ENCODE peak calls at places on chromosome 11, in seven cellular contexts. K, M, G, S, C, J and X are unnamed samples.

GRCh38 chr11:121437018-121437685 is 15.0 kb upstream of the SORL1 start:
- DNase-seq in J (peak), M (no peak), S (no peak), K (no peak), G (no peak), C (no peak), X (no peak)

GRCh38 chr11:76698321-76699043 is 27.9 kb upstream of the LRRC32 start:
- DNase-seq in J (no peak), G (no peak), S (no peak), M (no peak), K (no peak), C (no peak), X (no peak)

GRCh38 chr11:120337133-120337895 is 1.1 kb downstream of the ARHGEF12 start:
- DNase-seq in J (no peak), M (no peak), S (no peak), G (no peak), C (no peak), K (peak), X (no peak)

GRCh38 chr11:123316003-123316402 is 114.1 kb upstream of the GRAMD1B start:
- DNase-seq in S (no peak), K (no peak), G (no peak), J (peak), M (no peak), C (no peak), X (no peak)

GRCh38 chr11:94583213-94583884 is 16.2 kb downstream of the PIWIL4 start:
- DNase-seq in K (no peak), M (no peak), G (no peak), S (no peak), C (no peak), J (no peak), X (no peak)

GRCh38 chr11:61297741-61298140 is 2.6 kb upstream of the VWCE start:
- DNase-seq in M (no peak), K (no peak), J (peak), S (no peak), G (no peak), C (no peak), X (peak)

GRCh38 chr11:112174789-112175595 is at the start of gene BCO2:
- DNase-seq in S (peak), M (peak), J (peak), K (peak), C (peak), G (peak), X (no peak)

GRCh38 chr11:74418509-74418895 is 20.3 kb upstream of the PGM2L1 start:
- DNase-seq in K (no peak), G (no peak), M (no peak), C (no peak), J (peak), S (no peak), X (no peak)

GRCh38 chr11:45468265-45468856 is 182.2 kb upstream of the SYT13 start:
- DNase-seq in K (no peak), G (no peak), S (no peak), C (no peak), J (peak), M (no peak), X (no peak)

GRCh38 chr11:125295922-125296321 is 131.4 kb downstream of the PKNOX2 start:
- DNase-seq in S (no peak), M (no peak), K (no peak), J (no peak), G (no peak), C (no peak), X (no peak)

GRCh38 chr11:16902182-16902581 is 112.0 kb downstream of the PLEKHA7 start:
- DNase-seq in S (peak), K (peak), G (no peak), M (no peak), J (peak), C (no peak), X (no peak)